ENCODE peak calls at places on chromosomes 2 and 18, in six cellular contexts. V is CD8-positive, alpha-beta T cell; S is brain microvascular endothelial cell; E is naive thymus-derived CD4-positive, alpha-beta T cell; N is heart right ventricle; M is ovary. O is an unnamed sample.

GRCh38 chr18:61466736-61467135 is 133.5 kb downstream of the CDH20 start:
- DNase-seq in N (no peak), E (no peak), S (no peak), M (no peak), V (no peak), O (no peak)

GRCh38 chr18:63119647-63120046 is 199.9 kb downstream of the BCL2 start:
- DNase-seq in N (no peak), S (no peak), M (no peak), E (no peak), V (no peak), O (no peak)

GRCh38 chr18:43129946-43130523 is 14.6 kb upstream of the RIT2 start:
- DNase-seq in S (peak), M (no peak), V (no peak), N (no peak), E (no peak), O (no peak)

GRCh38 chr2:241122376-241123002 is 20.4 kb upstream of the MTERF4 start:
- DNase-seq in M (no peak), E (no peak), S (no peak), N (no peak), V (no peak), O (no peak)

GRCh38 chr2:187338679-187339121 is 109.4 kb downstream of the CALCRL start:
- DNase-seq in S (no peak), V (no peak), E (no peak), N (no peak), M (no peak), O (peak)

GRCh38 chr18:2903006-2903405 is 56.2 kb downstream of the EMILIN2 start:
- DNase-seq in E (no peak), M (peak), S (no peak), N (peak), V (no peak), O (no peak)

GRCh38 chr2:136327162-136327852 is 209.4 kb upstream of the CXCR4 start:
- DNase-seq in V (peak), M (no peak), E (peak), S (peak), N (no peak), O (no peak)

GRCh38 chr2:60907329-60907728 is 26.0 kb downstream of the REL start:
- DNase-seq in N (no peak), M (no peak), S (no peak), V (no peak), E (no peak), O (no peak)

GRCh38 chr2:83462881-83463280 is 996.2 kb downstream of the SUCLG1 start:
- DNase-seq in V (no peak), N (no peak), M (no peak), S (no peak), E (no peak), O (no peak)

GRCh38 chr18:23225518-23225917 is 90.2 kb downstream of the CABLES1 start:
- DNase-seq in N (no peak), V (no peak), M (peak), S (peak), E (no peak), O (no peak)

GRCh38 chr2:224183086-224183485 is 144.0 kb upstream of the SERPINE2 start:
- DNase-seq in M (no peak), N (no peak), E (no peak), S (no peak), V (no peak), O (no peak)

GRCh38 chr2:224182498-224182897 is 143.4 kb upstream of the SERPINE2 start:
- DNase-seq in M (no peak), N (no peak), E (no peak), S (no peak), V (no peak), O (no peak)

GRCh38 chr2:224180810-224181209 is 141.7 kb upstream of the SERPINE2 start:
- DNase-seq in S (no peak), V (no peak), N (no peak), E (no peak), M (no peak), O (no peak)

GRCh38 chr2:224185023-224185601 is 146.0 kb upstream of the SERPINE2 start:
- DNase-seq in S (no peak), M (no peak), E (no peak), N (no peak), V (no peak), O (no peak)

DNA sequence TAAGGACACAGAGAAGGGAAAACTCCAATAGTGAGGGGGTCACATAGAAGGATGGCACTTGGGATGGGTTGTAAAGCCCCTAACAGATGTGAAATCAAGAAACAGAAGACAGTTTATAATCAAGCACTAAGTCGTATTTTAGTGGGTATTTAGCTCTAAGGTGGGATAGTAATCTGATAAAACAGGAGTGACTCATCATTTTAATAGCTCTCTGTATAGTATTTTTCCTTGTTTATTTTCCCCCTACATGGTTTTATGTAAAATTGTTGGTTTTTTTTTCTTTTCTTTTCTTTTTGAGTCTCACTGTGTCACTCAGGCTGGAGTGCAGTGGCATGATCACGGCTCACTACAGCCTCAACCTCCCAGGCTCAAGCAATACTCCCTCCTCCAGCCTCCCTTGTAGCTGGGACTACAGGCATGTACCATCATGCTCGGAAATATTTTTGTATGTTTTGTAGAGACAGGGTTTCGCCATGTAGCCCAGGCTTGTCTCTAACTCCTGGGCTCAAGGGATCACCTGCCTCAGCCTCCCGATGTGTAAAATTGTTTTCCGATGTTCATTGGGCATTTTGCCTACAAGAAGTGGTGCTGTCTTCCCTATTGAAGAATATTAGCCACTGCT is 142.6 kb upstream of the SERPINE2 start:
- DNase-seq in V (no peak), S (no peak), M (no peak), E (no peak), N (no peak), O (no peak)
- H3K4me3 ChIP-seq in V (no peak), S (no peak), M (no peak), E (no peak), N (no peak), O (no peak)

DNA sequence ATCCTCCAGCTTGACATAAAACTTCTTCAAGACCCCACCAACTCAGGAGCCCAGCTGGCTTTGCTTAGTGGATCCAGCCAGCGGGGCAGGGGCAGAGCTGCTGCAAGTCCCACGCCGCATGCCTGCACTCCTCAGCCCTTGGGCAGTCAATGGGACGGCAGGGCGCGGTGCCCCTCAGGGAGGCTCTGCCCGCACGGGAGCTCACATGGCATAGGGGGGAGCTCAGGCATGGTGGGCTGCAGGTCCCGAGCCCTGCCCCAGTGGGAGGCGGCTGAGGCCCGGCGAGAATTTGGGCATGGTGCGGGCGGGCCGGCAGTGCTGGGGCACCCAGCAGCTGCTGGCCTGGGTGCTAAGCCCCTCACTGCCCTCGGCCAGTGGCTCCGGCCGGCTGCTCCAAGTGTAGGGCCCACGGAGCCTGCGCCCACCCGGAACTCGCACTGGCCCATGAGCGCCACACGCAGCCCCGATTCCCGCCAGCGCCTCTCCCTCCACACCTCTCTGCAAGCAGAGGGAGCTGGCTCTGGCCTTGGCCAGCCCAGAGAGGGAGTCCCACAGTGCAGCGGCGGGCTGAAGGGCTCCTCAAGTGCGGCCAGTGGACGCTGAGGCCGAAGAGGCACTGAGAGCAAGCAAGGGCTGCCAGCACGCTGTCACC is 27.2 kb downstream of the IDH1 start:
- DNase-seq in S (no peak), V (no peak), M (no peak), E (no peak), N (no peak), O (no peak)
- H3K4me3 ChIP-seq in S (no peak), V (no peak), M (no peak), E (no peak), N (no peak), O (no peak)

GRCh38 chr18:67514465-67514864 is 2.1 kb downstream of the DSEL start:
- DNase-seq in S (no peak), M (no peak), E (no peak), V (no peak), N (no peak), O (no peak)
- H3K4me3 ChIP-seq in S (peak), M (no peak), E (no peak), V (no peak), N (no peak), O (peak)

GRCh38 chr2:58428286-58428552 is 187.1 kb upstream of the FANCL start:
- DNase-seq in N (no peak), S (no peak), M (no peak), E (no peak), V (no peak), O (no peak)
- H3K4me3 ChIP-seq in N (peak), S (peak), M (peak), E (no peak), V (no peak), O (no peak)

GRCh38 chr2:85583667-85584353 is 421 bp upstream of the VAMP5 start:
- DNase-seq in S (no peak), N (no peak), V (peak), M (no peak), E (peak), O (no peak)
- H3K4me3 ChIP-seq in S (peak), N (peak), V (peak), M (peak), E (peak), O (peak)

DNA sequence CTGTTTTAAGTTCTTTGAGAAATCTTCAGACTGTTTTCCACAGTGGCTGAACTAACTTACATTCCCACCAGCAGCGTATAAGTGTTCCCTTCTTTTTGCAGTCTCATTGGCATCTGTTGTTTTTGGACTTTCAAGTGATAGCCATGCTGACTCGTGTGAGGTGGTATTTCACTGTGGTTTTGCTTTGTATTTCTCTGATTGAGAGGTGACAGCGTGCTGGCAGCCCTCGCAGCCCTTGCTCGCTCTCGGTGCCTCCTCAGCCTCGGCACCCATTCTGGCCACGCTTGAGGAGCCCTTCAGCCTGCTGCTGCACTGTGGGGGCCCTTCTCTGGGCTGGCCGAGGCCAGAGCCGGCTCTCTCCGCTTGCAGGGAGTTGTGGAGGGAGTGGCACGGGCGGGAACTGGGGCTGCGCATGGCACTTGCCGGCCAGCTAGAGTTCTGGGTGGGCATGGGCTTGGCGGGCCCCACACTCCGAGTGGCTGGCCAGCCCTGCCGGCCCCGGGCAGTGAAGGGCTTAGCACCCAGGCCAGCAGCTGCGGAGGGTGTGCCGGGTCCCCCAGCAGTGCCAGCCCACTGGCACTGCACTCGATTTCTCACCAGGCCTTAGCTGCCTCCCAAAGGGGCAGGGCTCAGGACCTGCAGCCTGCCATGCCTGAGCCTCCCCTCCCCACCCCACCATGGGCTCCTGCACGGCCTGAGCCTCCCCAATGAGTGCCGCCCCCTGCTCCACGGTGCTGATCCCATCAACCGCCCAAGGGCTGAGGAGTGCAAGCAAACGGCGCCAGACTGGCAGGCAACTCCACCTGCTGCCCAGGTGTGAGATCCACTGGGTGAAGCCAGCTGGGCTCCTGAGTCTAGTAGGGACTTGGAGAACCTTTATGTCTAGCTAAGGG is 151.7 kb downstream of the IRS1 start:
- DNase-seq in N (no peak), V (no peak), S (peak), E (no peak), M (no peak), O (no peak)
- H3K4me3 ChIP-seq in N (no peak), V (no peak), S (no peak), E (no peak), M (no peak), O (no peak)

O was measured in aorta.